ENCODE peak calls at places on chromosomes 3 and 15, in four cellular contexts. One of them, this sample, is unnamed.

GRCh38 chr3:111238896-111239295 is 167.3 kb downstream of the NECTIN3 start:
- DNase-seq in GM12878: peak
- DNase-seq in HepG2: no peak
- DNase-seq in K562: no peak
- DNase-seq in this sample: no peak

GRCh38 chr15:64903331-64903950 is 8.3 kb upstream of the ANKDD1A start:
- DNase-seq in GM12878: no peak
- DNase-seq in HepG2: no peak
- DNase-seq in K562: no peak
- DNase-seq in this sample: no peak

GRCh38 chr15:51735211-51735610 is 2.2 kb downstream of the LYSMD2 start:
- DNase-seq in K562: no peak
- DNase-seq in GM12878: no peak
- DNase-seq in HepG2: no peak
- DNase-seq in this sample: no peak

GRCh38 chr3:132443421-132443820 is 26.1 kb downstream of the DNAJC13 start:
- DNase-seq in GM12878: no peak
- DNase-seq in HepG2: no peak
- DNase-seq in K562: no peak
- DNase-seq in this sample: no peak

GRCh38 chr15:82108489-82109078 is 62.8 kb upstream of the MEX3B start:
- DNase-seq in HepG2: peak
- DNase-seq in K562: peak
- DNase-seq in GM12878: no peak
- DNase-seq in this sample: peak

GRCh38 chr3:16512435-16513140 is 911 bp downstream of the RFTN1 start:
- DNase-seq in K562: no peak
- DNase-seq in GM12878: no peak
- DNase-seq in HepG2: no peak
- DNase-seq in this sample: no peak

GRCh38 chr3:32794487-32795308 is 23.1 kb upstream of the TRIM71 start:
- DNase-seq in HepG2: peak
- DNase-seq in K562: no peak
- DNase-seq in GM12878: no peak
- DNase-seq in this sample: no peak

GRCh38 chr3:194007598-194008337 is 128.2 kb upstream of the HES1 start:
- DNase-seq in GM12878: no peak
- DNase-seq in HepG2: no peak
- DNase-seq in K562: no peak
- DNase-seq in this sample: no peak

GRCh38 chr3:13227315-13228165 is 154.3 kb upstream of the IQSEC1 start:
- DNase-seq in GM12878: no peak
- DNase-seq in K562: no peak
- DNase-seq in HepG2: no peak
- DNase-seq in this sample: no peak

GRCh38 chr3:78878011-78878410 is 889.8 kb downstream of the ROBO1 start:
- DNase-seq in HepG2: no peak
- DNase-seq in K562: no peak
- DNase-seq in GM12878: no peak
- DNase-seq in this sample: no peak

GRCh38 chr15:56353740-56354139 is 11.5 kb upstream of the TEX9 start:
- DNase-seq in K562: no peak
- DNase-seq in HepG2: no peak
- DNase-seq in GM12878: no peak
- DNase-seq in this sample: no peak

GRCh38 chr15:56351957-56352506 is 13.2 kb upstream of the TEX9 start:
- DNase-seq in K562: no peak
- DNase-seq in HepG2: no peak
- DNase-seq in GM12878: no peak
- DNase-seq in this sample: no peak

GRCh38 chr15:56349554-56349953 is 15.7 kb upstream of the TEX9 start:
- DNase-seq in HepG2: no peak
- DNase-seq in K562: no peak
- DNase-seq in GM12878: no peak
- DNase-seq in this sample: no peak

GRCh38 chr15:56353119-56353518 is 12.1 kb upstream of the TEX9 start:
- DNase-seq in HepG2: no peak
- DNase-seq in GM12878: no peak
- DNase-seq in K562: no peak
- DNase-seq in this sample: no peak

DNA sequence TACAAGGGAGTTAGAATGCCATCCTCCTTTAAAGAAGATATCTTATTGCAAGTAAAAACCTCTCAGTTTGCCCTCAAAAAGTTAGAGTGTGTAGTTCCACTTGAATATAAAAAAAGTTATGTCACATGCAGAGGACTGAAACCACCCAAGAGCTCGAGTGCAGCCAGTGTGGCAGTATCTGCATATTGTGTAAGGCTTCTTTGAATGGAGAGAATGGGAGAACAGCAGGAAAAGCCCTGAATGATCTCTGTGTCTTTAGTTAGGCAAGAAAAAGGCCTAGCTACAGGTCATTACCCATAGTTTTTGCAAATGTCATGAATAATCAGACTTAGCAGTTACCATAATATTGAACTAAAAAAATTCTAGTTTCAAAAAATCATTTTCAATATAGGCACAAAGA is 13.9 kb upstream of the TEX9 start:
- DNase-seq in HepG2: no peak
- DNase-seq in GM12878: no peak
- DNase-seq in K562: no peak
- DNase-seq in this sample: no peak
- TF ChIP-seq SP1 in HepG2: no peak
- TF ChIP-seq SP1 in GM12878: no peak
- TF ChIP-seq SP1 in K562: no peak
- TF ChIP-seq SP1 in this sample: no peak

GRCh38 chr3:58027704-58028317 is 19.6 kb downstream of the FLNB start:
- DNase-seq in K562: no peak
- DNase-seq in HepG2: no peak
- DNase-seq in GM12878: no peak
- DNase-seq in this sample: no peak

GRCh38 chr3:58025406-58025805 is 17.2 kb downstream of the FLNB start:
- DNase-seq in HepG2: no peak
- DNase-seq in K562: no peak
- DNase-seq in GM12878: no peak
- DNase-seq in this sample: no peak

GRCh38 chr3:58026598-58026997 is 18.4 kb downstream of the FLNB start:
- DNase-seq in GM12878: no peak
- DNase-seq in K562: no peak
- DNase-seq in HepG2: no peak
- DNase-seq in this sample: no peak

GRCh38 chr3:58023536-58023935 is 15.3 kb downstream of the FLNB start:
- DNase-seq in HepG2: no peak
- DNase-seq in GM12878: no peak
- DNase-seq in K562: no peak
- DNase-seq in this sample: no peak

GRCh38 chr3:58025824-58026579 is 17.8 kb downstream of the FLNB start:
- DNase-seq in HepG2: peak
- DNase-seq in GM12878: no peak
- DNase-seq in K562: no peak
- DNase-seq in this sample: no peak
- TF ChIP-seq TARDBP in HepG2: no peak
- TF ChIP-seq TARDBP in GM12878: no peak
- TF ChIP-seq TARDBP in K562: no peak
- TF ChIP-seq TARDBP in this sample: no peak

GRCh38 chr15:98655732-98656131 is 7.4 kb downstream of the IGF1R start:
- DNase-seq in HepG2: no peak
- DNase-seq in K562: no peak
- DNase-seq in GM12878: no peak
- DNase-seq in this sample: no peak

GRCh38 chr15:98654790-98655360 is 6.5 kb downstream of the IGF1R start:
- DNase-seq in GM12878: no peak
- DNase-seq in K562: no peak
- DNase-seq in HepG2: peak
- DNase-seq in this sample: no peak

GRCh38 chr15:98650871-98651481 is 2.6 kb downstream of the IGF1R start:
- DNase-seq in GM12878: no peak
- DNase-seq in K562: no peak
- DNase-seq in HepG2: no peak
- DNase-seq in this sample: no peak

GRCh38 chr15:98651581-98652220 is 3.4 kb downstream of the IGF1R start:
- DNase-seq in HepG2: no peak
- DNase-seq in GM12878: no peak
- DNase-seq in K562: no peak
- DNase-seq in this sample: no peak

GRCh38 chr15:98653686-98654085 is 5.3 kb downstream of the IGF1R start:
- DNase-seq in K562: no peak
- DNase-seq in GM12878: no peak
- DNase-seq in HepG2: no peak
- DNase-seq in this sample: no peak
- TF ChIP-seq FOXK2 in K562: no peak
- TF ChIP-seq FOXK2 in GM12878: no peak
- TF ChIP-seq FOXK2 in HepG2: no peak
- TF ChIP-seq FOXK2 in this sample: no peak

DNA sequence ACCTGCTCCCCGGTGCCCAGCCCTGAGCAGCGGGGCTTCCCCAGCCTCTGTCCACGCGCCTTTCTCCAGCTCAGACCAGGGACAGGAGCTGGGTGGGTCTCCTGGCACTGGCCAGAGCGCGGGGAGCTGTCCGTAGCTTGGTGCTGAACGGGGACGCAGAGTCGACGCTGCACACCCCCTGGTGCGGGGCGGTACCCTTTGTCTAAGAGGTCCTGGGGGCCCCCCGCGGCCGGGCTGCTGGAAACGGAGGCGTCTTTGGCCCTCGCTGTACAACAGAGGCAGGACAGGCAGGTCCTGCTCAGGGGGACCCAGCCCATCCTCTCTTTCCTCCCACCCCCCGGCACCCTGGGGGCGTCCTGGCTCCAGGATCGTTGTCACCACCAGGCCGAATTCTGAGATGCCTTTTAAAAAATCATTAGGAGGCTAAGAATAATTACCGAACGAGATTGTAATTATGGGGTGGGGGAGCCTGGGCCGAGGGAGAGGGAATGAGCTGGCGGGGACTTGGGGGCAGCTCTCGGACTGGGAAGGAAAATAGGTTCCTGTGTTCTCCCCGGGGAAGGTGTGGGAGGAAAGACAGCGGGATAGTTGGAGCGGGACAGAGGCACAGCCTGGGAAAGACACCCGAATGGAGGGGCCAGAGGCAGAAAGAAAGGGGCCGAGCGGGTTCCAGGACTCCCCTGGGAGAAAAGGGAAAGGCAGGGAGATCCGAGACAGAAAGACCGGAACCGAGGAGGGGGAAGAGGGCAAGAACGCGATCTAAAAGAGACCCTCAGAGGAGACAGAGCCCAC is 4.1 kb upstream of the SKOR1 start:
- DNase-seq in GM12878: no peak
- DNase-seq in K562: peak
- DNase-seq in HepG2: peak
- DNase-seq in this sample: no peak
- TF ChIP-seq SP1 in GM12878: no peak
- TF ChIP-seq SP1 in K562: no peak
- TF ChIP-seq SP1 in HepG2: no peak
- TF ChIP-seq SP1 in this sample: no peak

GRCh38 chr3:126098391-126098858 is 14.5 kb upstream of the SLC41A3 start:
- DNase-seq in GM12878: no peak
- DNase-seq in HepG2: no peak
- DNase-seq in K562: no peak
- DNase-seq in this sample: peak
- TF ChIP-seq TARDBP in GM12878: no peak
- TF ChIP-seq TARDBP in HepG2: no peak
- TF ChIP-seq TARDBP in K562: no peak
- TF ChIP-seq TARDBP in this sample: no peak

DNA sequence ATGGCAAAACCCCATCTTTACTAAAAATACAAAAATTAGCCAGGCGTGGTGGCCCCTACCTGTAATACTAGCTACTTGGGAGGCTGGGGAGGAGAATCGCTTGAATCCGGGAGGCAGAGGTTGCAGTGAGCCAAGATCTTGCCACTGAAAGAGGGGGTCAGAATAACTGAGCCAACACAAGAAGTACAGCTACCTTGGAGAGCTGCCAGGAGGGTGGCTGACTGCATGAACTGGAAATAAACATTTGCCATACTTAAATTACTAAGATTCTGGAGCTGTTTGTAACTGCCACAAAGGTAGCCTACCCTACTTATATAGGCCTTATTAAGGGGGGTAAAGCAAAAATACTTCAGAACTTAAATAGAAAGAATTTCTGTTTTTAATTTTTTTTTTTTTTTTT is 15.4 kb upstream of the PIK3CB start:
- DNase-seq in HepG2: no peak
- DNase-seq in K562: no peak
- DNase-seq in GM12878: no peak
- DNase-seq in this sample: no peak
- TF ChIP-seq FOXK2 in HepG2: no peak
- TF ChIP-seq FOXK2 in K562: no peak
- TF ChIP-seq FOXK2 in GM12878: no peak
- TF ChIP-seq FOXK2 in this sample: no peak

GRCh38 chr3:10195692-10196091 is 31.0 kb downstream of the IRAK2 start:
- DNase-seq in HepG2: no peak
- DNase-seq in K562: peak
- DNase-seq in GM12878: no peak
- DNase-seq in this sample: no peak

GRCh38 chr3:10192953-10193691 is 28.4 kb downstream of the IRAK2 start:
- DNase-seq in GM12878: peak
- DNase-seq in HepG2: peak
- DNase-seq in K562: peak
- DNase-seq in this sample: peak

GRCh38 chr3:10196389-10197052 is 31.8 kb downstream of the IRAK2 start:
- DNase-seq in HepG2: no peak
- DNase-seq in K562: no peak
- DNase-seq in GM12878: peak
- DNase-seq in this sample: no peak

GRCh38 chr3:10193692-10194327 is 29.1 kb downstream of the IRAK2 start:
- DNase-seq in K562: no peak
- DNase-seq in GM12878: no peak
- DNase-seq in HepG2: no peak
- DNase-seq in this sample: no peak

GRCh38 chr3:10194328-10195071 is 29.8 kb downstream of the IRAK2 start:
- DNase-seq in K562: peak
- DNase-seq in HepG2: no peak
- DNase-seq in GM12878: peak
- DNase-seq in this sample: no peak
- TF ChIP-seq SP1 in K562: no peak
- TF ChIP-seq SP1 in HepG2: no peak
- TF ChIP-seq SP1 in GM12878: no peak
- TF ChIP-seq SP1 in this sample: no peak

DNA sequence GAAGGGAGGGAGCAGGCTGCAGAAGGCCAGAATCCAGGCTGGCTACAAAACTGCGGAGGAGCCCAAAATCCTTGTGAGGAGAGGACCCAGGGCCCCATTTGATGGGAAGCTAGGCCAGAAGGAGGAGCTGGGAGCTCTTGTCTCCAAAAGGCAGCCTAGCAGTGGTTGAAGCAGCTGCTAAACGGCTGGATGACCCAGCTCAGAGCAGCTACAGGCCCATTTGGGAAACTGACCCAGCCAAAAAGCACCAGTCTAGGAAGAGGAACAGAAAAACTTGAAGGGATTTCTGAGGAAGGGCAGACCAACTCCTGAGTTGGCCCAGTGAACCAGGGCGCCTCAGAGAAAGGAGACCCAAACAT is 1.1 kb upstream of the RAB43 start:
- DNase-seq in HepG2: no peak
- DNase-seq in GM12878: no peak
- DNase-seq in K562: no peak
- DNase-seq in this sample: no peak
- TF ChIP-seq TARDBP in HepG2: no peak
- TF ChIP-seq TARDBP in GM12878: no peak
- TF ChIP-seq TARDBP in K562: no peak
- TF ChIP-seq TARDBP in this sample: no peak